ENCODE peak calls at places on chromosome X, in seven cellular contexts. One of them, this sample, is unnamed.

GRCh38 chrX:129930941-129931410 is 25.0 kb downstream of the UTP14A start:
- DNase-seq in effector CD4-positive, alpha-beta T cell: no peak
- DNase-seq in upper lobe of left lung: no peak
- DNase-seq in head of caudate nucleus: no peak
- DNase-seq in left ventricle myocardium superior: peak
- DNase-seq in activated CD4-positive, alpha-beta T cell treated with anti-CD3 and anti-CD28 coated beads, Interleukin-2, amount 50 U/mL, for 48 hours: no peak
- DNase-seq in T-cell: no peak
- DNase-seq in this sample: no peak

GRCh38 chrX:12701625-12702024 is 89.6 kb upstream of the PRPS2 start:
- DNase-seq in effector CD4-positive, alpha-beta T cell: no peak
- DNase-seq in left ventricle myocardium superior: peak
- DNase-seq in head of caudate nucleus: peak
- DNase-seq in upper lobe of left lung: no peak
- DNase-seq in activated CD4-positive, alpha-beta T cell treated with anti-CD3 and anti-CD28 coated beads, Interleukin-2, amount 50 U/mL, for 48 hours: peak
- DNase-seq in T-cell: no peak
- DNase-seq in this sample: peak

GRCh38 chrX:110066488-110067225 is 63.7 kb downstream of the TMEM164 start:
- DNase-seq in T-cell: no peak
- DNase-seq in left ventricle myocardium superior: no peak
- DNase-seq in upper lobe of left lung: no peak
- DNase-seq in head of caudate nucleus: no peak
- DNase-seq in activated CD4-positive, alpha-beta T cell treated with anti-CD3 and anti-CD28 coated beads, Interleukin-2, amount 50 U/mL, for 48 hours: no peak
- DNase-seq in effector CD4-positive, alpha-beta T cell: no peak
- DNase-seq in this sample: no peak

GRCh38 chrX:119008122-119008744 is 33.8 kb downstream of the LONRF3 start:
- DNase-seq in head of caudate nucleus: no peak
- DNase-seq in T-cell: no peak
- DNase-seq in effector CD4-positive, alpha-beta T cell: peak
- DNase-seq in upper lobe of left lung: no peak
- DNase-seq in activated CD4-positive, alpha-beta T cell treated with anti-CD3 and anti-CD28 coated beads, Interleukin-2, amount 50 U/mL, for 48 hours: peak
- DNase-seq in left ventricle myocardium superior: peak
- DNase-seq in this sample: peak

GRCh38 chrX:111662314-111662713 is 18.7 kb upstream of the ALG13 start:
- DNase-seq in left ventricle myocardium superior: no peak
- DNase-seq in upper lobe of left lung: no peak
- DNase-seq in activated CD4-positive, alpha-beta T cell treated with anti-CD3 and anti-CD28 coated beads, Interleukin-2, amount 50 U/mL, for 48 hours: no peak
- DNase-seq in effector CD4-positive, alpha-beta T cell: no peak
- DNase-seq in head of caudate nucleus: no peak
- DNase-seq in T-cell: no peak
- DNase-seq in this sample: no peak

GRCh38 chrX:102517331-102517730 is 792 bp upstream of the TMSB15A start:
- DNase-seq in effector CD4-positive, alpha-beta T cell: no peak
- DNase-seq in head of caudate nucleus: no peak
- DNase-seq in upper lobe of left lung: no peak
- DNase-seq in activated CD4-positive, alpha-beta T cell treated with anti-CD3 and anti-CD28 coated beads, Interleukin-2, amount 50 U/mL, for 48 hours: no peak
- DNase-seq in left ventricle myocardium superior: no peak
- DNase-seq in T-cell: no peak
- DNase-seq in this sample: peak

GRCh38 chrX:123696334-123696733 is 36.5 kb downstream of the THOC2 start:
- DNase-seq in effector CD4-positive, alpha-beta T cell: no peak
- DNase-seq in head of caudate nucleus: no peak
- DNase-seq in left ventricle myocardium superior: no peak
- DNase-seq in upper lobe of left lung: no peak
- DNase-seq in activated CD4-positive, alpha-beta T cell treated with anti-CD3 and anti-CD28 coated beads, Interleukin-2, amount 50 U/mL, for 48 hours: no peak
- DNase-seq in T-cell: no peak
- DNase-seq in this sample: no peak

GRCh38 chrX:153310901-153311300 is 10.7 kb downstream of the PNMA6F start:
- DNase-seq in activated CD4-positive, alpha-beta T cell treated with anti-CD3 and anti-CD28 coated beads, Interleukin-2, amount 50 U/mL, for 48 hours: no peak
- DNase-seq in effector CD4-positive, alpha-beta T cell: no peak
- DNase-seq in head of caudate nucleus: no peak
- DNase-seq in upper lobe of left lung: no peak
- DNase-seq in T-cell: no peak
- DNase-seq in left ventricle myocardium superior: no peak
- DNase-seq in this sample: no peak

GRCh38 chrX:10387011-10387410 is 230.2 kb downstream of the CLCN4 start:
- DNase-seq in T-cell: no peak
- DNase-seq in left ventricle myocardium superior: no peak
- DNase-seq in upper lobe of left lung: no peak
- DNase-seq in head of caudate nucleus: no peak
- DNase-seq in activated CD4-positive, alpha-beta T cell treated with anti-CD3 and anti-CD28 coated beads, Interleukin-2, amount 50 U/mL, for 48 hours: no peak
- DNase-seq in effector CD4-positive, alpha-beta T cell: no peak
- DNase-seq in this sample: peak

GRCh38 chrX:47661539-47661938 is 2.6 kb upstream of the UXT start:
- DNase-seq in T-cell: no peak
- DNase-seq in activated CD4-positive, alpha-beta T cell treated with anti-CD3 and anti-CD28 coated beads, Interleukin-2, amount 50 U/mL, for 48 hours: no peak
- DNase-seq in upper lobe of left lung: no peak
- DNase-seq in head of caudate nucleus: no peak
- DNase-seq in effector CD4-positive, alpha-beta T cell: no peak
- DNase-seq in left ventricle myocardium superior: no peak
- DNase-seq in this sample: no peak

GRCh38 chrX:150038977-150039599 is 100.8 kb upstream of the EOLA2 start:
- DNase-seq in T-cell: no peak
- DNase-seq in upper lobe of left lung: no peak
- DNase-seq in activated CD4-positive, alpha-beta T cell treated with anti-CD3 and anti-CD28 coated beads, Interleukin-2, amount 50 U/mL, for 48 hours: no peak
- DNase-seq in left ventricle myocardium superior: no peak
- DNase-seq in head of caudate nucleus: no peak
- DNase-seq in effector CD4-positive, alpha-beta T cell: no peak
- DNase-seq in this sample: no peak

GRCh38 chrX:54042609-54043010 is 1.7 kb downstream of the PHF8 start:
- DNase-seq in effector CD4-positive, alpha-beta T cell: no peak
- DNase-seq in upper lobe of left lung: peak
- DNase-seq in head of caudate nucleus: peak
- DNase-seq in left ventricle myocardium superior: peak
- DNase-seq in T-cell: peak
- DNase-seq in activated CD4-positive, alpha-beta T cell treated with anti-CD3 and anti-CD28 coated beads, Interleukin-2, amount 50 U/mL, for 48 hours: peak
- DNase-seq in this sample: peak

GRCh38 chrX:43349363-43349762 is 306.7 kb upstream of the MAOA start:
- DNase-seq in T-cell: no peak
- DNase-seq in effector CD4-positive, alpha-beta T cell: no peak
- DNase-seq in activated CD4-positive, alpha-beta T cell treated with anti-CD3 and anti-CD28 coated beads, Interleukin-2, amount 50 U/mL, for 48 hours: peak
- DNase-seq in left ventricle myocardium superior: no peak
- DNase-seq in head of caudate nucleus: no peak
- DNase-seq in upper lobe of left lung: no peak
- DNase-seq in this sample: peak

GRCh38 chrX:14027031-14027430 is 2.7 kb downstream of the GEMIN8 start:
- DNase-seq in activated CD4-positive, alpha-beta T cell treated with anti-CD3 and anti-CD28 coated beads, Interleukin-2, amount 50 U/mL, for 48 hours: no peak
- DNase-seq in upper lobe of left lung: no peak
- DNase-seq in head of caudate nucleus: peak
- DNase-seq in T-cell: peak
- DNase-seq in left ventricle myocardium superior: peak
- DNase-seq in effector CD4-positive, alpha-beta T cell: no peak
- DNase-seq in this sample: peak

GRCh38 chrX:104108955-104109354 is 3.4 kb upstream of the ZCCHC18 start:
- DNase-seq in activated CD4-positive, alpha-beta T cell treated with anti-CD3 and anti-CD28 coated beads, Interleukin-2, amount 50 U/mL, for 48 hours: no peak
- DNase-seq in effector CD4-positive, alpha-beta T cell: no peak
- DNase-seq in T-cell: no peak
- DNase-seq in left ventricle myocardium superior: no peak
- DNase-seq in head of caudate nucleus: no peak
- DNase-seq in upper lobe of left lung: no peak
- DNase-seq in this sample: no peak

GRCh38 chrX:136055651-136056221 is 70.5 kb downstream of the SLC9A6 start:
- DNase-seq in T-cell: no peak
- DNase-seq in effector CD4-positive, alpha-beta T cell: no peak
- DNase-seq in activated CD4-positive, alpha-beta T cell treated with anti-CD3 and anti-CD28 coated beads, Interleukin-2, amount 50 U/mL, for 48 hours: no peak
- DNase-seq in upper lobe of left lung: no peak
- DNase-seq in left ventricle myocardium superior: no peak
- DNase-seq in head of caudate nucleus: no peak
- DNase-seq in this sample: peak

GRCh38 chrX:48919947-48920712 is 1.3 kb upstream of the PIM2 start:
- DNase-seq in upper lobe of left lung: no peak
- DNase-seq in activated CD4-positive, alpha-beta T cell treated with anti-CD3 and anti-CD28 coated beads, Interleukin-2, amount 50 U/mL, for 48 hours: no peak
- DNase-seq in effector CD4-positive, alpha-beta T cell: no peak
- DNase-seq in head of caudate nucleus: no peak
- DNase-seq in left ventricle myocardium superior: no peak
- DNase-seq in T-cell: peak
- DNase-seq in this sample: no peak

GRCh38 chrX:31165241-31166035 is 93.6 kb upstream of the FTHL17 start:
- DNase-seq in head of caudate nucleus: no peak
- DNase-seq in T-cell: no peak
- DNase-seq in left ventricle myocardium superior: no peak
- DNase-seq in upper lobe of left lung: no peak
- DNase-seq in activated CD4-positive, alpha-beta T cell treated with anti-CD3 and anti-CD28 coated beads, Interleukin-2, amount 50 U/mL, for 48 hours: no peak
- DNase-seq in effector CD4-positive, alpha-beta T cell: no peak
- DNase-seq in this sample: no peak

GRCh38 chrX:150768580-150769190 is 75.5 kb downstream of the MTMR1 start:
- DNase-seq in left ventricle myocardium superior: no peak
- DNase-seq in effector CD4-positive, alpha-beta T cell: no peak
- DNase-seq in activated CD4-positive, alpha-beta T cell treated with anti-CD3 and anti-CD28 coated beads, Interleukin-2, amount 50 U/mL, for 48 hours: no peak
- DNase-seq in T-cell: no peak
- DNase-seq in upper lobe of left lung: no peak
- DNase-seq in head of caudate nucleus: peak
- DNase-seq in this sample: no peak

GRCh38 chrX:129760155-129760554 is 19.6 kb upstream of the SASH3 start:
- DNase-seq in activated CD4-positive, alpha-beta T cell treated with anti-CD3 and anti-CD28 coated beads, Interleukin-2, amount 50 U/mL, for 48 hours: no peak
- DNase-seq in T-cell: no peak
- DNase-seq in left ventricle myocardium superior: no peak
- DNase-seq in head of caudate nucleus: no peak
- DNase-seq in upper lobe of left lung: no peak
- DNase-seq in effector CD4-positive, alpha-beta T cell: no peak
- DNase-seq in this sample: no peak

GRCh38 chrX:149497626-149498025 is 7.5 kb downstream of the IDS start:
- DNase-seq in activated CD4-positive, alpha-beta T cell treated with anti-CD3 and anti-CD28 coated beads, Interleukin-2, amount 50 U/mL, for 48 hours: no peak
- DNase-seq in T-cell: no peak
- DNase-seq in upper lobe of left lung: no peak
- DNase-seq in left ventricle myocardium superior: no peak
- DNase-seq in effector CD4-positive, alpha-beta T cell: no peak
- DNase-seq in head of caudate nucleus: no peak
- DNase-seq in this sample: no peak

GRCh38 chrX:126552313-126553022 is at the start of gene DCAF12L1:
- DNase-seq in activated CD4-positive, alpha-beta T cell treated with anti-CD3 and anti-CD28 coated beads, Interleukin-2, amount 50 U/mL, for 48 hours: no peak
- DNase-seq in left ventricle myocardium superior: peak
- DNase-seq in upper lobe of left lung: peak
- DNase-seq in effector CD4-positive, alpha-beta T cell: no peak
- DNase-seq in head of caudate nucleus: no peak
- DNase-seq in T-cell: no peak
- DNase-seq in this sample: no peak

GRCh38 chrX:71320126-71320525 is 18.6 kb downstream of the ITGB1BP2 start:
- DNase-seq in left ventricle myocardium superior: no peak
- DNase-seq in effector CD4-positive, alpha-beta T cell: no peak
- DNase-seq in upper lobe of left lung: no peak
- DNase-seq in T-cell: no peak
- DNase-seq in activated CD4-positive, alpha-beta T cell treated with anti-CD3 and anti-CD28 coated beads, Interleukin-2, amount 50 U/mL, for 48 hours: no peak
- DNase-seq in head of caudate nucleus: no peak
- DNase-seq in this sample: no peak

GRCh38 chrX:28223991-28224390 is 242.7 kb upstream of the DCAF8L1 start:
- DNase-seq in upper lobe of left lung: no peak
- DNase-seq in T-cell: no peak
- DNase-seq in head of caudate nucleus: no peak
- DNase-seq in effector CD4-positive, alpha-beta T cell: no peak
- DNase-seq in left ventricle myocardium superior: no peak
- DNase-seq in activated CD4-positive, alpha-beta T cell treated with anti-CD3 and anti-CD28 coated beads, Interleukin-2, amount 50 U/mL, for 48 hours: no peak
- DNase-seq in this sample: no peak

GRCh38 chrX:39823848-39824247 is 273.9 kb downstream of the BCOR start:
- DNase-seq in head of caudate nucleus: no peak
- DNase-seq in T-cell: no peak
- DNase-seq in effector CD4-positive, alpha-beta T cell: no peak
- DNase-seq in activated CD4-positive, alpha-beta T cell treated with anti-CD3 and anti-CD28 coated beads, Interleukin-2, amount 50 U/mL, for 48 hours: no peak
- DNase-seq in upper lobe of left lung: no peak
- DNase-seq in left ventricle myocardium superior: no peak
- DNase-seq in this sample: no peak

GRCh38 chrX:13283512-13283911 is 36.3 kb downstream of the ATXN3L start:
- DNase-seq in T-cell: no peak
- DNase-seq in head of caudate nucleus: no peak
- DNase-seq in left ventricle myocardium superior: no peak
- DNase-seq in activated CD4-positive, alpha-beta T cell treated with anti-CD3 and anti-CD28 coated beads, Interleukin-2, amount 50 U/mL, for 48 hours: no peak
- DNase-seq in upper lobe of left lung: no peak
- DNase-seq in effector CD4-positive, alpha-beta T cell: no peak
- DNase-seq in this sample: no peak

GRCh38 chrX:124216396-124217124 is 115.9 kb upstream of the TEX13D start:
- DNase-seq in left ventricle myocardium superior: no peak
- DNase-seq in T-cell: no peak
- DNase-seq in activated CD4-positive, alpha-beta T cell treated with anti-CD3 and anti-CD28 coated beads, Interleukin-2, amount 50 U/mL, for 48 hours: no peak
- DNase-seq in effector CD4-positive, alpha-beta T cell: no peak
- DNase-seq in head of caudate nucleus: no peak
- DNase-seq in upper lobe of left lung: no peak
- DNase-seq in this sample: no peak

GRCh38 chrX:149631293-149632165 is at the start of gene TMEM185A:
- DNase-seq in activated CD4-positive, alpha-beta T cell treated with anti-CD3 and anti-CD28 coated beads, Interleukin-2, amount 50 U/mL, for 48 hours: peak
- DNase-seq in head of caudate nucleus: peak
- DNase-seq in upper lobe of left lung: peak
- DNase-seq in effector CD4-positive, alpha-beta T cell: peak
- DNase-seq in left ventricle myocardium superior: peak
- DNase-seq in T-cell: peak
- DNase-seq in this sample: peak

GRCh38 chrX:137479394-137479793 is 86.5 kb upstream of the ZIC3 start:
- DNase-seq in effector CD4-positive, alpha-beta T cell: no peak
- DNase-seq in left ventricle myocardium superior: no peak
- DNase-seq in upper lobe of left lung: no peak
- DNase-seq in activated CD4-positive, alpha-beta T cell treated with anti-CD3 and anti-CD28 coated beads, Interleukin-2, amount 50 U/mL, for 48 hours: no peak
- DNase-seq in head of caudate nucleus: no peak
- DNase-seq in T-cell: no peak
- DNase-seq in this sample: no peak

GRCh38 chrX:17361620-17362019 is 13.4 kb upstream of the NHS start:
- DNase-seq in activated CD4-positive, alpha-beta T cell treated with anti-CD3 and anti-CD28 coated beads, Interleukin-2, amount 50 U/mL, for 48 hours: no peak
- DNase-seq in left ventricle myocardium superior: no peak
- DNase-seq in T-cell: no peak
- DNase-seq in upper lobe of left lung: no peak
- DNase-seq in head of caudate nucleus: no peak
- DNase-seq in effector CD4-positive, alpha-beta T cell: no peak
- DNase-seq in this sample: no peak

GRCh38 chrX:40096395-40097091 is 1.2 kb downstream of the BCOR start:
- DNase-seq in T-cell: peak
- DNase-seq in effector CD4-positive, alpha-beta T cell: peak
- DNase-seq in upper lobe of left lung: peak
- DNase-seq in left ventricle myocardium superior: peak
- DNase-seq in activated CD4-positive, alpha-beta T cell treated with anti-CD3 and anti-CD28 coated beads, Interleukin-2, amount 50 U/mL, for 48 hours: peak
- DNase-seq in head of caudate nucleus: peak
- DNase-seq in this sample: peak

GRCh38 chrX:145923376-145923775 is 105.7 kb downstream of the SLITRK2 start:
- DNase-seq in T-cell: no peak
- DNase-seq in effector CD4-positive, alpha-beta T cell: no peak
- DNase-seq in activated CD4-positive, alpha-beta T cell treated with anti-CD3 and anti-CD28 coated beads, Interleukin-2, amount 50 U/mL, for 48 hours: no peak
- DNase-seq in head of caudate nucleus: no peak
- DNase-seq in left ventricle myocardium superior: no peak
- DNase-seq in upper lobe of left lung: no peak
- DNase-seq in this sample: no peak

GRCh38 chrX:57583477-57583876 is 8.3 kb upstream of the ZXDB start:
- DNase-seq in head of caudate nucleus: no peak
- DNase-seq in upper lobe of left lung: no peak
- DNase-seq in left ventricle myocardium superior: no peak
- DNase-seq in T-cell: no peak
- DNase-seq in effector CD4-positive, alpha-beta T cell: no peak
- DNase-seq in activated CD4-positive, alpha-beta T cell treated with anti-CD3 and anti-CD28 coated beads, Interleukin-2, amount 50 U/mL, for 48 hours: no peak
- DNase-seq in this sample: no peak

GRCh38 chrX:537156-537555 is 93.4 kb upstream of the SHOX start:
- DNase-seq in activated CD4-positive, alpha-beta T cell treated with anti-CD3 and anti-CD28 coated beads, Interleukin-2, amount 50 U/mL, for 48 hours: no peak
- DNase-seq in left ventricle myocardium superior: no peak
- DNase-seq in T-cell: no peak
- DNase-seq in head of caudate nucleus: no peak
- DNase-seq in effector CD4-positive, alpha-beta T cell: no peak
- DNase-seq in upper lobe of left lung: no peak
- DNase-seq in this sample: no peak

GRCh38 chrX:39948564-39948963 is 149.2 kb downstream of the BCOR start:
- DNase-seq in upper lobe of left lung: no peak
- DNase-seq in activated CD4-positive, alpha-beta T cell treated with anti-CD3 and anti-CD28 coated beads, Interleukin-2, amount 50 U/mL, for 48 hours: no peak
- DNase-seq in left ventricle myocardium superior: no peak
- DNase-seq in T-cell: no peak
- DNase-seq in head of caudate nucleus: no peak
- DNase-seq in effector CD4-positive, alpha-beta T cell: no peak
- DNase-seq in this sample: no peak

GRCh38 chrX:413322-414201 is 26.9 kb upstream of the PPP2R3B start:
- DNase-seq in upper lobe of left lung: no peak
- DNase-seq in T-cell: no peak
- DNase-seq in activated CD4-positive, alpha-beta T cell treated with anti-CD3 and anti-CD28 coated beads, Interleukin-2, amount 50 U/mL, for 48 hours: no peak
- DNase-seq in head of caudate nucleus: no peak
- DNase-seq in left ventricle myocardium superior: peak
- DNase-seq in effector CD4-positive, alpha-beta T cell: no peak
- DNase-seq in this sample: no peak

GRCh38 chrX:16643160-16643559 is 6.8 kb upstream of the S100G start:
- DNase-seq in effector CD4-positive, alpha-beta T cell: no peak
- DNase-seq in upper lobe of left lung: no peak
- DNase-seq in left ventricle myocardium superior: no peak
- DNase-seq in head of caudate nucleus: no peak
- DNase-seq in T-cell: no peak
- DNase-seq in activated CD4-positive, alpha-beta T cell treated with anti-CD3 and anti-CD28 coated beads, Interleukin-2, amount 50 U/mL, for 48 hours: no peak
- DNase-seq in this sample: peak